ENCODE peak calls at places on chromosomes 5 and 9, in eight cellular contexts. One of them, this sample, is unnamed.

GRCh38 chr5:89236900-89237299 is 353.9 kb upstream of the MEF2C start:
- DNase-seq in fibroblast of pulmonary artery: no peak
- DNase-seq in heart left ventricle: no peak
- DNase-seq in psoas muscle: no peak
- DNase-seq in cardiac fibroblast: no peak
- DNase-seq in A549: no peak
- DNase-seq in AG04450: no peak
- DNase-seq in tibial nerve: no peak
- DNase-seq in this sample: no peak

GRCh38 chr9:128203024-128203841 is at the start of gene DNM1:
- DNase-seq in fibroblast of pulmonary artery: peak; percentile 60
- DNase-seq in heart left ventricle: peak; percentile 68
- DNase-seq in psoas muscle: peak; percentile 66
- DNase-seq in cardiac fibroblast: peak; percentile 40
- DNase-seq in A549: peak; percentile 89
- DNase-seq in AG04450: no peak
- DNase-seq in tibial nerve: no peak
- DNase-seq in this sample: peak; percentile 72

GRCh38 chr5:33854733-33855151 is 37.0 kb downstream of the ADAMTS12 start:
- DNase-seq in fibroblast of pulmonary artery: peak; percentile 92
- DNase-seq in heart left ventricle: no peak
- DNase-seq in psoas muscle: no peak
- DNase-seq in cardiac fibroblast: peak; percentile 84
- DNase-seq in A549: no peak
- DNase-seq in AG04450: no peak
- DNase-seq in tibial nerve: no peak
- DNase-seq in this sample: no peak

GRCh38 chr5:85538362-85538761 is 1079.4 kb upstream of the COX7C start:
- DNase-seq in fibroblast of pulmonary artery: no peak
- DNase-seq in heart left ventricle: no peak
- DNase-seq in psoas muscle: no peak
- DNase-seq in cardiac fibroblast: no peak
- DNase-seq in A549: no peak
- DNase-seq in AG04450: no peak
- DNase-seq in tibial nerve: no peak
- DNase-seq in this sample: no peak

GRCh38 chr9:2053883-2054845 is 39.0 kb downstream of the SMARCA2 start:
- DNase-seq in fibroblast of pulmonary artery: peak; percentile 46
- DNase-seq in heart left ventricle: no peak
- DNase-seq in psoas muscle: no peak
- DNase-seq in cardiac fibroblast: peak; percentile 75
- DNase-seq in A549: no peak
- DNase-seq in AG04450: no peak
- DNase-seq in tibial nerve: no peak
- DNase-seq in this sample: no peak

GRCh38 chr5:122105909-122106308 is 23.4 kb upstream of the ZNF474 start:
- DNase-seq in fibroblast of pulmonary artery: no peak
- DNase-seq in heart left ventricle: no peak
- DNase-seq in psoas muscle: no peak
- DNase-seq in cardiac fibroblast: no peak
- DNase-seq in A549: no peak
- DNase-seq in AG04450: no peak
- DNase-seq in tibial nerve: no peak
- DNase-seq in this sample: no peak

GRCh38 chr5:91288517-91288916 is 94.6 kb downstream of the ARRDC3 start:
- DNase-seq in fibroblast of pulmonary artery: no peak
- DNase-seq in heart left ventricle: no peak
- DNase-seq in psoas muscle: no peak
- DNase-seq in cardiac fibroblast: no peak
- DNase-seq in A549: no peak
- DNase-seq in AG04450: no peak
- DNase-seq in tibial nerve: no peak
- DNase-seq in this sample: no peak

GRCh38 chr9:14043491-14043890 is 270.4 kb downstream of the NFIB start:
- DNase-seq in fibroblast of pulmonary artery: peak; percentile 41
- DNase-seq in heart left ventricle: no peak
- DNase-seq in psoas muscle: no peak
- DNase-seq in cardiac fibroblast: peak; percentile 33
- DNase-seq in A549: no peak
- DNase-seq in AG04450: no peak
- DNase-seq in tibial nerve: no peak
- DNase-seq in this sample: no peak

GRCh38 chr9:129109952-129110739 is 447 bp downstream of the CRAT start:
- DNase-seq in fibroblast of pulmonary artery: peak; percentile 24
- DNase-seq in heart left ventricle: peak; percentile 39
- DNase-seq in psoas muscle: peak; percentile 57
- DNase-seq in cardiac fibroblast: peak; percentile 45
- DNase-seq in A549: peak; percentile 40
- DNase-seq in AG04450: no peak
- DNase-seq in tibial nerve: no peak
- DNase-seq in this sample: no peak

GRCh38 chr5:90473321-90474234 is 993 bp downstream of the MBLAC2 start:
- DNase-seq in fibroblast of pulmonary artery: peak; percentile 42
- DNase-seq in heart left ventricle: peak; percentile 27
- DNase-seq in psoas muscle: peak; percentile 47
- DNase-seq in cardiac fibroblast: peak; percentile 50
- DNase-seq in A549: peak; percentile 14
- DNase-seq in AG04450: no peak
- DNase-seq in tibial nerve: peak; percentile 13
- DNase-seq in this sample: peak; percentile 69

GRCh38 chr9:91727316-91727861 is 222.6 kb downstream of the ROR2 start:
- DNase-seq in fibroblast of pulmonary artery: peak; percentile 57
- DNase-seq in heart left ventricle: no peak
- DNase-seq in psoas muscle: no peak
- DNase-seq in cardiac fibroblast: peak; percentile 65
- DNase-seq in A549: peak; percentile 80
- DNase-seq in AG04450: peak; percentile 26
- DNase-seq in tibial nerve: no peak
- DNase-seq in this sample: no peak

GRCh38 chr5:50922942-50923767 is 256.7 kb downstream of the PARP8 start:
- DNase-seq in fibroblast of pulmonary artery: peak; percentile 0
- DNase-seq in heart left ventricle: peak; percentile 23
- DNase-seq in psoas muscle: peak; percentile 26
- DNase-seq in cardiac fibroblast: no peak
- DNase-seq in A549: no peak
- DNase-seq in AG04450: no peak
- DNase-seq in tibial nerve: no peak
- DNase-seq in this sample: no peak

GRCh38 chr9:95138474-95138873 is 179.0 kb downstream of the FANCC start:
- DNase-seq in fibroblast of pulmonary artery: no peak
- DNase-seq in heart left ventricle: no peak
- DNase-seq in psoas muscle: peak; percentile 46
- DNase-seq in cardiac fibroblast: no peak
- DNase-seq in A549: no peak
- DNase-seq in AG04450: no peak
- DNase-seq in tibial nerve: no peak
- DNase-seq in this sample: no peak

GRCh38 chr5:87211676-87212075 is 56.0 kb upstream of the RASA1 start:
- DNase-seq in fibroblast of pulmonary artery: no peak
- DNase-seq in heart left ventricle: no peak
- DNase-seq in psoas muscle: no peak
- DNase-seq in cardiac fibroblast: no peak
- DNase-seq in A549: no peak
- DNase-seq in AG04450: no peak
- DNase-seq in tibial nerve: no peak
- DNase-seq in this sample: no peak

GRCh38 chr5:87210076-87210475 is 57.6 kb upstream of the RASA1 start:
- DNase-seq in fibroblast of pulmonary artery: no peak
- DNase-seq in heart left ventricle: no peak
- DNase-seq in psoas muscle: no peak
- DNase-seq in cardiac fibroblast: peak; percentile 33
- DNase-seq in A549: no peak
- DNase-seq in AG04450: peak; percentile 7
- DNase-seq in tibial nerve: no peak
- DNase-seq in this sample: no peak

GRCh38 chr5:87210743-87211142 is 56.9 kb upstream of the RASA1 start:
- DNase-seq in fibroblast of pulmonary artery: no peak
- DNase-seq in heart left ventricle: no peak
- DNase-seq in psoas muscle: no peak
- DNase-seq in cardiac fibroblast: no peak
- DNase-seq in A549: no peak
- DNase-seq in AG04450: no peak
- DNase-seq in tibial nerve: no peak
- DNase-seq in this sample: no peak
- H3K4me3 ChIP-seq in fibroblast of pulmonary artery: no peak overlapping the region
- H3K4me3 ChIP-seq in heart left ventricle: no peak overlapping the region
- H3K4me3 ChIP-seq in psoas muscle: no peak overlapping the region
- H3K4me3 ChIP-seq in cardiac fibroblast: no peak overlapping the region
- H3K4me3 ChIP-seq in A549: no peak overlapping the region
- H3K4me3 ChIP-seq in AG04450: no peak overlapping the region
- H3K4me3 ChIP-seq in tibial nerve: no peak overlapping the region
- H3K4me3 ChIP-seq in this sample: no peak overlapping the region

DNA sequence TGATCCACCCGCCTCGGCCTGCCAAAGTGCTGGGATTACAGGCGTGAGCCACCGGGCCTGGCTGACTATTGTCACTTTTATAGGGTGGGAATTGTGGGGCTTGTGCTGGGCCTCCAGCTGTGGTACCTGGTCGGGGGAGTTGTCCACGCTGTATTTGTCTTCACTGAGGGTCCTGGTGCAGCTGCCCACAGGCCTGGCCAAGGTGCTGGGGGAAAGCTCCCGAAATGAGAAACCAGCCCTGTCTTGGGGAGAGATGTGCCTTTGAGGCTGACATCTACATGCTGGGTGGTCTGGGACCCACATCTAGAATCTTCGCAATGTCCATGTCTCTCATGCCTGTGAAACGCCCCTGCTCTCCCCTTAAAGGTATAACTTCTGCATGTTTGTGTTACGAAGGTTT is 2.6 kb downstream of the EXOC3 start:
- DNase-seq in fibroblast of pulmonary artery: no peak
- DNase-seq in heart left ventricle: peak; percentile 11
- DNase-seq in psoas muscle: no peak
- DNase-seq in cardiac fibroblast: no peak
- DNase-seq in A549: no peak
- DNase-seq in AG04450: no peak
- DNase-seq in tibial nerve: no peak
- DNase-seq in this sample: no peak
- H3K4me3 ChIP-seq in fibroblast of pulmonary artery: no peak overlapping the region
- H3K4me3 ChIP-seq in heart left ventricle: no peak overlapping the region
- H3K4me3 ChIP-seq in psoas muscle: no peak overlapping the region
- H3K4me3 ChIP-seq in cardiac fibroblast: no peak overlapping the region
- H3K4me3 ChIP-seq in A549: no peak overlapping the region
- H3K4me3 ChIP-seq in AG04450: no peak overlapping the region
- H3K4me3 ChIP-seq in tibial nerve: no peak overlapping the region
- H3K4me3 ChIP-seq in this sample: no peak overlapping the region

GRCh38 chr9:19484699-19485098 is 75.9 kb downstream of the ACER2 start:
- DNase-seq in fibroblast of pulmonary artery: no peak
- DNase-seq in heart left ventricle: no peak
- DNase-seq in psoas muscle: no peak
- DNase-seq in cardiac fibroblast: no peak
- DNase-seq in A549: no peak
- DNase-seq in AG04450: no peak
- DNase-seq in tibial nerve: no peak
- DNase-seq in this sample: no peak

GRCh38 chr9:19479874-19480273 is 71.1 kb downstream of the ACER2 start:
- DNase-seq in fibroblast of pulmonary artery: no peak
- DNase-seq in heart left ventricle: no peak
- DNase-seq in psoas muscle: no peak
- DNase-seq in cardiac fibroblast: no peak
- DNase-seq in A549: no peak
- DNase-seq in AG04450: no peak
- DNase-seq in tibial nerve: no peak
- DNase-seq in this sample: no peak

GRCh38 chr9:19480345-19480744 is 71.5 kb downstream of the ACER2 start:
- DNase-seq in fibroblast of pulmonary artery: no peak
- DNase-seq in heart left ventricle: no peak
- DNase-seq in psoas muscle: no peak
- DNase-seq in cardiac fibroblast: no peak
- DNase-seq in A549: no peak
- DNase-seq in AG04450: no peak
- DNase-seq in tibial nerve: no peak
- DNase-seq in this sample: no peak

GRCh38 chr9:19481971-19482404 is 73.2 kb downstream of the ACER2 start:
- DNase-seq in fibroblast of pulmonary artery: no peak
- DNase-seq in heart left ventricle: no peak
- DNase-seq in psoas muscle: no peak
- DNase-seq in cardiac fibroblast: no peak
- DNase-seq in A549: no peak
- DNase-seq in AG04450: no peak
- DNase-seq in tibial nerve: no peak
- DNase-seq in this sample: no peak

DNA sequence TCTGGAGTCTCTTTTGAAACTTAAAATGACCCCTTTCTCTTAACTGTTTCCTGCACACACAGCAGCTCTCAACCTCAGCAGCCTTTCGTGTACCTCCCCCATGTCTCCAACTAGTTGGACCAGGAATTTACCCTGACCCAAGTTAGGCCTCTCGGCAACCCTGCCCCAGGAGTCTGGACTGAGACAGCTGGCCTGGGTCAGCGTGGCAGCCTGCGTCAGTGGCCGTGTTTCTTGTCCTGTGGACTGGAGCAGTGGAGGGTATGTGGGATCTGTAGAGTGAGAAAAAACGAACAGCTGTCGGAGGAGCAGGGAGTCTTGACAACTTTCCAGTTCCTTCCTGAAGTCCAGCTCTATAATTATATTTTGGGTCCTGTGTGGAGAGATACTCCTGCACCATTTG is 72.7 kb downstream of the ACER2 start:
- DNase-seq in fibroblast of pulmonary artery: peak; percentile 23
- DNase-seq in heart left ventricle: no peak
- DNase-seq in psoas muscle: no peak
- DNase-seq in cardiac fibroblast: no peak
- DNase-seq in A549: no peak
- DNase-seq in AG04450: no peak
- DNase-seq in tibial nerve: no peak
- DNase-seq in this sample: no peak
- H3K4me3 ChIP-seq in fibroblast of pulmonary artery: no peak overlapping the region
- H3K4me3 ChIP-seq in heart left ventricle: no peak overlapping the region
- H3K4me3 ChIP-seq in psoas muscle: no peak overlapping the region
- H3K4me3 ChIP-seq in cardiac fibroblast: no peak overlapping the region
- H3K4me3 ChIP-seq in A549: no peak overlapping the region
- H3K4me3 ChIP-seq in AG04450: no peak overlapping the region
- H3K4me3 ChIP-seq in tibial nerve: no peak overlapping the region
- H3K4me3 ChIP-seq in this sample: no peak overlapping the region

GRCh38 chr9:32782476-32783167 is 718 bp upstream of the TMEM215 start:
- DNase-seq in fibroblast of pulmonary artery: no peak
- DNase-seq in heart left ventricle: no peak
- DNase-seq in psoas muscle: no peak
- DNase-seq in cardiac fibroblast: no peak
- DNase-seq in A549: no peak
- DNase-seq in AG04450: no peak
- DNase-seq in tibial nerve: no peak
- DNase-seq in this sample: peak; percentile 33
- H3K4me3 ChIP-seq in fibroblast of pulmonary artery: no peak overlapping the region
- H3K4me3 ChIP-seq in heart left ventricle: peak overlapping the region; percentile 25
- H3K4me3 ChIP-seq in psoas muscle: peak overlapping the region; percentile 54
- H3K4me3 ChIP-seq in cardiac fibroblast: no peak overlapping the region
- H3K4me3 ChIP-seq in A549: peak overlapping the region; percentile 32
- H3K4me3 ChIP-seq in AG04450: no peak overlapping the region
- H3K4me3 ChIP-seq in tibial nerve: peak overlapping the region; percentile 22
- H3K4me3 ChIP-seq in this sample: no peak overlapping the region